ENCODE peak calls at places on chromosome 10, in nine cellular contexts. B is NCI-H2029; Q is activated naive CD4-positive, alpha-beta T cell treated with anti-CD3 and anti-CD28 coated beads, Interleukin-2, amount 10 ng/mL, durations not matched to agents 7 days and 5 days; W is NCI-H1105; Y is NCI-H345; H is anterior cingulate cortex; V is cardiac muscle cell; L is LoVo; U is adrenal gland. F is an unnamed sample.

GRCh38 chr10:23157691-23158369 is 34.3 kb upstream of the PTF1A start:
- DNase-seq in Q (no peak), L (peak; percentile 15), W (peak; percentile 27), Y (peak; percentile 36), U (peak; percentile 32), H (no peak), B (no peak), V (peak; percentile 53), F (peak; percentile 45)

GRCh38 chr10:68550747-68551411 is 9.3 kb upstream of the TET1 start:
- DNase-seq in V (peak; percentile 77), W (no peak), U (peak; percentile 51), B (peak; percentile 22), Y (peak; percentile 38), H (no peak), L (peak; percentile 47), Q (peak; percentile 68), F (peak; percentile 84)

GRCh38 chr10:86203162-86203905 is 163.3 kb downstream of the GRID1 start:
- DNase-seq in V (peak; percentile 85), Q (peak; percentile 47), U (no peak), L (peak; percentile 47), W (no peak), H (no peak), Y (no peak), B (no peak), F (peak; percentile 54)

GRCh38 chr10:78310481-78311080 is 276.9 kb downstream of the RPS24 start:
- DNase-seq in W (no peak), Q (no peak), Y (no peak), L (no peak), B (no peak), U (no peak), H (no peak), V (no peak), F (no peak)

GRCh38 chr10:69874464-69874863 is 72.8 kb downstream of the COL13A1 start:
- DNase-seq in H (no peak), W (no peak), Q (no peak), U (no peak), B (no peak), Y (no peak), V (no peak), L (no peak), F (no peak)

GRCh38 chr10:130713731-130714130 is 577.5 kb downstream of the GLRX3 start:
- DNase-seq in W (no peak), H (no peak), Y (no peak), B (no peak), U (no peak), V (no peak), L (no peak), Q (no peak), F (no peak)

GRCh38 chr10:45470098-45471012 is 96.3 kb downstream of the ALOX5 start:
- DNase-seq in W (no peak), L (no peak), V (peak; percentile 15), U (no peak), B (no peak), Q (peak; percentile 79), H (no peak), Y (no peak), F (no peak)

GRCh38 chr10:111872591-111872990 is 311.0 kb downstream of the GPAM start:
- DNase-seq in Q (no peak), H (no peak), L (no peak), U (no peak), V (no peak), W (no peak), B (no peak), Y (no peak), F (no peak)

GRCh38 chr10:92241501-92241900 is 49.4 kb downstream of the CPEB3 start:
- DNase-seq in H (no peak), U (no peak), W (no peak), V (no peak), L (no peak), Y (no peak), Q (no peak), B (no peak), F (no peak)

GRCh38 chr10:103603382-103603781 is 109.9 kb downstream of the NEURL1 start:
- DNase-seq in W (no peak), L (no peak), Q (no peak), Y (no peak), H (no peak), U (no peak), V (no peak), B (no peak), F (no peak)

GRCh38 chr10:49615721-49616120 is 1.9 kb downstream of the CHAT start:
- DNase-seq in L (no peak), H (no peak), W (no peak), Y (no peak), U (no peak), V (no peak), Q (no peak), B (no peak), F (no peak)

GRCh38 chr10:123458933-123459332 is 207.2 kb upstream of the GPR26 start:
- DNase-seq in V (no peak), U (no peak), W (no peak), Y (no peak), H (no peak), Q (no peak), B (no peak), L (no peak), F (no peak)